ENCODE peak calls at places on chromosome 1, in four cellular contexts. One of them, this sample, is unnamed.

GRCh38 chr1:89821322-89822108 is 683 bp downstream of the LRRC8D start:
- DNase-seq in kidney: peak
- DNase-seq in T-helper 17 cell: peak
- DNase-seq in T-cell: peak
- DNase-seq in this sample: peak

GRCh38 chr1:173601588-173601987 is 1.3 kb downstream of the SLC9C2 start:
- DNase-seq in kidney: no peak
- DNase-seq in T-helper 17 cell: no peak
- DNase-seq in T-cell: no peak
- DNase-seq in this sample: no peak

GRCh38 chr1:174837386-174837785 is 162.4 kb upstream of the CACYBP start:
- DNase-seq in kidney: no peak
- DNase-seq in T-helper 17 cell: no peak
- DNase-seq in T-cell: no peak
- DNase-seq in this sample: no peak

GRCh38 chr1:194043984-194044755 is 857.8 kb upstream of the B3GALT2 start:
- DNase-seq in kidney: no peak
- DNase-seq in T-helper 17 cell: no peak
- DNase-seq in T-cell: no peak
- DNase-seq in this sample: no peak

GRCh38 chr1:25700124-25700523 is 83.5 kb downstream of the MAN1C1 start:
- DNase-seq in kidney: no peak
- DNase-seq in T-helper 17 cell: no peak
- DNase-seq in T-cell: no peak
- DNase-seq in this sample: no peak

GRCh38 chr1:17232759-17233661 is 15.9 kb upstream of the PADI3 start:
- DNase-seq in kidney: no peak
- DNase-seq in T-helper 17 cell: no peak
- DNase-seq in T-cell: no peak
- DNase-seq in this sample: no peak

GRCh38 chr1:167563579-167564246 is 10.2 kb upstream of the CREG1 start:
- DNase-seq in kidney: no peak
- DNase-seq in T-helper 17 cell: no peak
- DNase-seq in T-cell: no peak
- DNase-seq in this sample: no peak

GRCh38 chr1:240739139-240739538 is 127.2 kb upstream of the GREM2 start:
- DNase-seq in kidney: no peak
- DNase-seq in T-helper 17 cell: no peak
- DNase-seq in T-cell: no peak
- DNase-seq in this sample: no peak

GRCh38 chr1:201982923-201983805 is 716 bp downstream of the RNPEP start:
- DNase-seq in kidney: peak
- DNase-seq in T-helper 17 cell: peak
- DNase-seq in T-cell: peak
- DNase-seq in this sample: peak

GRCh38 chr1:201020647-201021332 is 2.7 kb downstream of the KIF21B start:
- DNase-seq in kidney: no peak
- DNase-seq in T-helper 17 cell: no peak
- DNase-seq in T-cell: no peak
- DNase-seq in this sample: peak

GRCh38 chr1:246597340-246597739 is 31.1 kb downstream of the CNST start:
- DNase-seq in kidney: no peak
- DNase-seq in T-helper 17 cell: no peak
- DNase-seq in T-cell: no peak
- DNase-seq in this sample: no peak